ENCODE peak calls at places on chromosomes 1 and 21, in five cellular contexts. J is mucosa of descending colon, B is PC-9, P is lung, C is epithelial cell of esophagus. E is an unnamed sample.

GRCh38 chr1:23930861-23931471 is 17.8 kb upstream of the CNR2 start:
- DNase-seq in J (no peak), B (no peak), P (peak), C (peak), E (no peak)

GRCh38 chr1:52365091-52365745 is 787 bp downstream of the CC2D1B start:
- DNase-seq in J (peak), B (peak), P (peak), C (peak), E (peak)

GRCh38 chr1:211174375-211174774 is 40.4 kb upstream of the KCNH1 start:
- DNase-seq in J (no peak), B (no peak), P (no peak), C (peak), E (no peak)

GRCh38 chr1:94068096-94068830 is 52.7 kb downstream of the ABCA4 start:
- DNase-seq in J (no peak), B (peak), P (no peak), C (peak), E (no peak)

GRCh38 chr21:32726742-32727477 is 903 bp downstream of the SYNJ1 start:
- DNase-seq in J (peak), B (peak), P (peak), C (peak), E (no peak)

GRCh38 chr1:112866151-112866550 is 89.8 kb downstream of the SLC16A1 start:
- DNase-seq in J (no peak), B (peak), P (no peak), C (peak), E (no peak)

GRCh38 chr1:181061891-181062777 is 26.4 kb upstream of the IER5 start:
- DNase-seq in J (peak), B (no peak), P (no peak), C (no peak), E (no peak)

GRCh38 chr1:184972281-184973055 is 1.8 kb downstream of the NIBAN1 start:
- DNase-seq in J (no peak), B (no peak), P (no peak), C (peak), E (no peak)

GRCh38 chr1:55980574-55980973 is 598.8 kb downstream of the PLPP3 start:
- DNase-seq in J (no peak), B (no peak), P (no peak), C (no peak), E (no peak)

GRCh38 chr1:167120899-167121298 is 27.0 kb downstream of the STYXL2 start:
- DNase-seq in J (peak), B (no peak), P (no peak), C (no peak), E (no peak)
- H3K4me3 ChIP-seq in J (no peak), B (peak), P (no peak), C (peak), E (no peak)

DNA sequence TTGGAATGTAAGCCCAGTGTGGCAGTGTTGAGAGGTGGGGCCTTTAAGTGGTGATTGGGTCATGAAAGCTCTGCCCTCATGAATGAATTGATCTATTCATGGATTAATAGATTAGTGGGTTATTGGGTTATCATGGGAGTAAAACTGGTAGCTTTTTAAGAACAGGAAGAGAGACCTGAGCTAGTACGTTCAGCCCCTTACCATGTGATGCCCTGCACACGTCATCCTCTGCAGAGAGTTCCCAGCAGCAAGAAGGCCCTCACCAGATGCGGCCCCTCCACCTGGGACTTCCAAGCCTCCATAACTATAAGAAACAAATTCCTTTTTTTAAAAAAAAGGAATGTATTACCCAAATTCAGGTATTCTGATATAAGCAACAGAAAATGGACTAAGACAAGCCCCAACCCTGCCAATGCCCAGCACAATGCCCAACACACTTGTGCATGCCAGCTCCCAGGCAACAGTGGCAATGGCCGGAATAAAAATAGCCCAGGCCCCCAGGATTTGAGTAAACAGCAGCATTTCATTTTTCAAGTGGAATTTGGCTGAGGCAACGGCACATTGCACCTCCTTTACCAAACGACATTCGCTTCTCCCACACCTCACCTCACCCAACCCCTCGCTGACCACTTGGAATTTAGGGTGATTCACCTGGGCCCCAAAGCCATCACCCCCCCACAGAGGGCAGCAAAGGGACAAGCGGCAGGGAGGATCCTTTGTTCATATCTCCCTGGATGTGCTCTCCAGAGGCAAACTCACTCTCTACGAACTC is 215.9 kb downstream of the TOMM20 start:
- DNase-seq in J (no peak), B (no peak), P (peak), C (no peak), E (no peak)
- TF ChIP-seq CTCF in J (no peak), B (no peak), P (no peak), C (no peak), E (no peak)

DNA sequence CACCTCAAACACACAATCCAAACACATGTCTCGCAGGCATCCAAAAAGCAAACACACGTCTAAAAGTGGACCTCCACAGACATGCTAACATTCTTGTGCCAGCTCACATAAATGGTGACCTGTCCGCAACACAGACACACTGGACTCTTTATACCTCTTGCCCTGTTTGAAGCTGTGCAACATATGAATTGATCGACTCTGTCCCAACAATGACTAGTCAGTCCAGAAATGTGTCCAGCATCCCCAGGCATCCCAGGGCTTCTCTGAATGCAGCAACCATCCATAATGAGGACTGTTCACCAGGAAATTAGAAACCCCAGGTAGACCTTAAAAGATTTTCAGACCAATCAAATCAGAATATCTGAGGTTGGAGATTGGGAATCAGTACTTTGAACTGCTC is 3.2 kb downstream of the DDR2 start:
- DNase-seq in J (no peak), B (no peak), P (no peak), C (no peak), E (no peak)
- H3K4me3 ChIP-seq in J (no peak), B (no peak), P (no peak), C (no peak), E (no peak)

GRCh38 chr1:209435654-209436566 is 147.6 kb upstream of the CAMK1G start:
- DNase-seq in J (peak), B (peak), P (peak), C (peak), E (peak)

GRCh38 chr1:209433649-209434031 is 149.9 kb upstream of the CAMK1G start:
- DNase-seq in J (no peak), B (peak), P (no peak), C (peak), E (no peak)

GRCh38 chr1:209432443-209432825 is 151.1 kb upstream of the CAMK1G start:
- DNase-seq in J (no peak), B (no peak), P (no peak), C (peak), E (no peak)

GRCh38 chr1:209434066-209434465 is 149.4 kb upstream of the CAMK1G start:
- DNase-seq in J (no peak), B (peak), P (no peak), C (peak), E (no peak)

GRCh38 chr1:209434631-209435217 is 148.8 kb upstream of the CAMK1G start:
- DNase-seq in J (no peak), B (no peak), P (no peak), C (no peak), E (no peak)
- TF ChIP-seq CTCF in J (no peak), B (no peak), P (no peak), C (no peak), E (no peak)

DNA sequence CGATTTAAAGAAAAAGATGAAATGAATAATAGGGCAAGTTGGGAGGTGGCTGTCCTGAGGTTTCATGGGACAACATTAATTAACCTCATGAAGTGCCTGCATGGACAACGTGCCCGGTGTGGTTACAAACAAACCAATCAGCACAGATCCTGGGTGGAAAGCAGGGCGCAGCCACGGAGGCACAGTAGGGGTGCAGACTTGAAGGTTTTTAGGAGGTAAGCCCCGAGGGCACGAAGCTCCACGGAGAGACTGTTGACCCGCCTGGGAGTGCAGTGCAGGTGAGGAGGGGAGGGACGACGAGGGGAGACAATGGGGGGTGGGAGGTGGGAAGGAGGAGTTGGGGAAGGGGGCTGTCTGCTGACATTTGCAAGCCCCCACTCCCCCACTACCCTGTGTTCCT is 2.3 kb upstream of the RIPK4 start:
- DNase-seq in J (no peak), B (no peak), P (no peak), C (no peak), E (no peak)
- H3K4me3 ChIP-seq in J (no peak), B (peak), P (no peak), C (no peak), E (peak)

DNA sequence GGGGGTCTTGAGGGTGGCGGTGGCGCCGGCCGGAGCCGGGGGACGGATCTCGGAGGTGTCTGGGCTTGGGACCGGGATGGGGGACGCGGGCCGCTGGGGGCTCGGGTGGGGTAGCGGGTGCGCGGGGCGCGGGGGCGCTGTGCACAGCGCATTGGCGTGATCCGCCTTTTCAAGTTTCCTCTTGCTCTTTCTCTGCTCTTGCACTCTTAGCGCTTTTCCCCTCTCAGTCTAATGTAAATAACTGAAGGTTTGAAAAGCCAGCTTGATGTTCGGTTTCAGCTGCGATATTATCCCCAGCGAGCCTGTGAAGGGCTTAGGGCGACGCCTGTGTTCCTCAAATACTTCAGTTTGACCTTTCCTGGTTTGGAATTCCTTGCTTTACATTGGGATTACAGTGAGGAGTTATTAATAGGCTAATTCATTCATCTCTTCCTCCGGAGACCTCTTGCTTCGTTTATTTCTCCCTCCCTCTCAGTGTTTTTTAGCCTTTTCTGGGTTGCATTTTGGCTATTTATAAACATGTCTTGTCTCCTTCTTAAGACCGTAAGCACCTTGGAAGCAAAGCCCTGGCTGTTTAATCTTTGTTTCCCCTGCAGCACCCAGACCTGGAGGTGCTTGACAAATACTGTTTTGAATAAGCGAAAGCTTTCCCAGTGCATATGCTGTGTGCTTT is 673 bp downstream of the RAB4A start:
- DNase-seq in J (no peak), B (no peak), P (no peak), C (peak), E (no peak)
- TF ChIP-seq CTCF in J (no peak), B (no peak), P (no peak), C (no peak), E (no peak)

E was measured in LNCaP clone FGC.